ENCODE peak calls at places on chromosomes 11 and 22, in seven cellular contexts. W is breast epithelium, G is body of pancreas, Y is heart left ventricle, A is IMR-90, E is transverse colon, T is lower leg skin. S is an unnamed sample.

GRCh38 chr11:96744697-96745096 is 354.9 kb downstream of the JRKL start:
- DNase-seq in G (no peak), A (peak), Y (no peak), E (no peak), T (no peak), W (no peak), S (no peak)

GRCh38 chr22:22060200-22061084 is 77.9 kb upstream of the TOP3B start:
- DNase-seq in W (no peak), A (peak), T (no peak), E (peak), Y (peak), G (peak), S (peak)

GRCh38 chr11:1532606-1533341 is 39.3 kb downstream of the DUSP8 start:
- DNase-seq in Y (no peak), E (no peak), A (no peak), W (no peak), T (no peak), G (no peak), S (no peak)

GRCh38 chr22:41596776-41597634 is 7.4 kb upstream of the PMM1 start:
- DNase-seq in G (peak), T (no peak), A (peak), W (peak), E (peak), Y (peak), S (peak)

GRCh38 chr11:104198576-104198975 is 34.6 kb upstream of the PDGFD start:
- DNase-seq in W (no peak), E (no peak), Y (no peak), T (no peak), A (no peak), G (no peak), S (no peak)

GRCh38 chr11:3683039-3683438 is 11.9 kb upstream of the CHRNA10 start:
- DNase-seq in E (no peak), W (no peak), G (no peak), A (no peak), T (no peak), Y (no peak), S (no peak)

GRCh38 chr22:22933100-22933806 is 45.6 kb downstream of the IGLL5 start:
- DNase-seq in Y (no peak), A (no peak), G (no peak), W (no peak), T (no peak), E (no peak), S (no peak)

GRCh38 chr11:76553554-76554476 is 109.0 kb downstream of the EMSY start:
- DNase-seq in Y (no peak), T (no peak), G (no peak), E (peak), W (no peak), A (no peak), S (no peak)

GRCh38 chr11:65489061-65489705 is 9.7 kb upstream of the MALAT1 start:
- DNase-seq in A (peak), E (peak), G (peak), T (peak), W (no peak), Y (peak), S (no peak)

GRCh38 chr11:65488273-65489058 is 10.4 kb upstream of the MALAT1 start:
- DNase-seq in A (peak), G (no peak), Y (peak), T (peak), W (no peak), E (peak), S (no peak)

GRCh38 chr11:65485820-65486219 is 13.0 kb upstream of the MALAT1 start:
- DNase-seq in Y (no peak), E (no peak), G (no peak), T (no peak), A (no peak), W (no peak), S (no peak)

GRCh38 chr11:65487467-65488272 is 11.2 kb upstream of the MALAT1 start:
- DNase-seq in T (peak), Y (peak), A (peak), G (peak), E (peak), W (peak), S (peak)

DNA sequence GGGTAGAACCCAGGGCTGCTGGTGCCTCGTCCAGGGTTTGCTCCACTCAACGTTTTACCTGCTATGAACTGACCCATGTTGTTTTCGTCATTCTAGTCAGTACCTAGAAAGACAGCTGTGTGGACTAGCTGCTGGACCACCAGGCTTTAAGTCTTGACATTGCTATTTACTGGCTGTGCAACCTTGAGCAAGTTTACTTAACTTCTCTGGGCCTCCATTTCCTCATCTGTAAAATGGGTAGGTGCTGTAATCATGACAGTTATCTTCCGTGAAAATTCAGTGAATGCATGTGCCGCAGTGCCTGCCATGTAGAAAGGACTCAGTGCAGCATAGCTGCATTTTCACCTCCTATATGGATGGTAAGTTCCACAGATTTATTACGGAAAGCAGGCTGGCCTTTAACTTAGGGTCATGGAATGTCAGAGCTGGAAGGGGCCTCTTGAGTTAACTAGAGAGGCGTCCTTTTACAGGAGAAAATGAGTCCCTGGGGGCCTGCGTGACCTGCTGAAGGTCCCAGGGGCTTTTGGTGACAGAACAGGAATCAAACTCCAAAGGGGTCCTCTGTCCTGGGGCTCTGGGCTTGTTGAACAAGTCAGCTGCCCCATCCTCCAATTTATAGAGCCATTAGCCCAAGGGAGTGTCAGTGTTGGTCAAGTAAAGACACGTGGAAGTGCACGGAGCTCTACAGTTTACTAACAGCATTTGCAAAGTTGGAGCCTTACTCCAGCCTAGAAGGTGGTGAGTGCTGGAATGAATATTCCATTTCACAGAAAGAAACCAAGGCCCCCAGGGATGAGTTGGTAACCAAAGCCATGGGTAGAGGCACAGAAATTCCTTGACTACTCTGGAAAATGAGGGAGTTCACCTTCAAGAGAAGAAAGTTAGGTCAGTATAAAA is 12.0 kb upstream of the MALAT1 start:
- DNase-seq in G (no peak), A (no peak), Y (no peak), E (no peak), T (peak), W (no peak), S (no peak)
- TF ChIP-seq POLR2A in G (no peak), A (no peak), Y (no peak), E (no peak), T (no peak), W (no peak), S (no peak)

DNA sequence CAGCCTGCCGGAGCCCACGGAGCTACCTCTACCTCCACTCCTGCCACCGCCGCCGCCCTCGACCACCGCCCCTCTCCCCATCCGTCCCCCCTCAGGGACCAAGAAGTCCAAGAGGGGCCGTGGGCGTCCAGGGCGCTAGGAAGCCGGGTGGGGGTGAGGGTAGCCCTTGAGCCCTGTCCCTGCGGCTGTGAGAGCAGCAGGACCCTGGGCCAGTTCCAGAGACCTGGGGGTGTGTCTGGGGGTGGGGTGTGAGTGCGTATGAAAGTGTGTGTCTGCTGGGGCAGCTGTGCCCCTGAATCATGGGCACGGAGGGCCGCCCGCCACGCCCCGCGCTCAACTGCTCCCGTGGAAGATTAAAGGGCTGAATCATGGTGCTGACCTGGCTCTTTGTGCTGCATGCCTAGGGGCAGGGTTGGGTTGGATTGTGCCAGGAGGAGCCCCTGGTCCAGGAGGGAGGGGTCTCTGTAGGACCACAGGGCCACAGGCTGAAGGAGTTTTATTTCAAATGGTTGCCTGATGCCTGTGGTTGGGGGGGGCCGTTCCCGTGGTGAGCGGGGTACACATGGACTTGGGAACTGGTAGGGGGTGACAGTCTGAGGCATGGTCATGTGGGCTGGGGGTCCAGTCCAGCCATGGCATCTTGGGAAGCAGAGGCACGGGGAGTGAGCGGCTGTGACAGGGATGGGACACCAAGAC is 2.3 kb downstream of the PTPRCAP start:
- DNase-seq in G (no peak), Y (no peak), W (no peak), A (no peak), E (no peak), T (no peak), S (no peak)
- TF ChIP-seq POLR2A in G (no peak), Y (no peak), W (no peak), A (no peak), E (no peak), T (no peak), S (no peak)

DNA sequence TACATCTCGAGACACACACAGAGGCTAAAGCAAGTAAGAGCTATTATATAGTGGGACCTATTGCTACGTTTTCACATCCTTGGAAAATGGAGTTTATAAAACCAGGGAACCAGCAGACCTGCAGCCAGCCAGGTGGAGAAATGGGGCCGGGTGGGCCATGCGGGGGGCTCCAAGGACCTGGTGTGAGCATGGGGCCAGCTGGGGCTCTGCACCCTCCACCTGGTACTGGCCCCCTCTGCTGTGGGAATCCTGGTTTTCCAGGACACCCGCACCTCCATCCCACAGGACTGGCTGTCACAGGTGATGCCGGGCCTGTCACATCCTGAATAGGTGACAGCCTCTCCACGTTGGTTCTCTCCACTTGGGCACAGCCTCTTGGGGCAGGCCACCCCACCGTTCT is 11.3 kb downstream of the DHCR7 start:
- DNase-seq in A (no peak), T (no peak), G (no peak), Y (no peak), E (no peak), W (no peak), S (no peak)
- TF ChIP-seq POLR2A in A (no peak), T (no peak), G (no peak), Y (no peak), E (no peak), W (no peak), S (no peak)

GRCh38 chr11:67607507-67607906 is 771 bp downstream of the NDUFV1 start:
- DNase-seq in W (no peak), Y (no peak), E (no peak), T (no peak), G (no peak), A (no peak), S (peak)

GRCh38 chr11:67606150-67606476 is 623 bp upstream of the NDUFV1 start:
- DNase-seq in T (no peak), Y (no peak), G (no peak), E (no peak), W (no peak), A (peak), S (no peak)

GRCh38 chr11:67605231-67606011 is 1.3 kb upstream of the NDUFV1 start:
- DNase-seq in E (no peak), Y (no peak), G (no peak), A (no peak), T (no peak), W (no peak), S (no peak)

GRCh38 chr11:67608486-67608885 is 1.8 kb downstream of the NDUFV1 start:
- DNase-seq in Y (no peak), W (no peak), T (no peak), G (no peak), E (no peak), A (no peak), S (no peak)

DNA sequence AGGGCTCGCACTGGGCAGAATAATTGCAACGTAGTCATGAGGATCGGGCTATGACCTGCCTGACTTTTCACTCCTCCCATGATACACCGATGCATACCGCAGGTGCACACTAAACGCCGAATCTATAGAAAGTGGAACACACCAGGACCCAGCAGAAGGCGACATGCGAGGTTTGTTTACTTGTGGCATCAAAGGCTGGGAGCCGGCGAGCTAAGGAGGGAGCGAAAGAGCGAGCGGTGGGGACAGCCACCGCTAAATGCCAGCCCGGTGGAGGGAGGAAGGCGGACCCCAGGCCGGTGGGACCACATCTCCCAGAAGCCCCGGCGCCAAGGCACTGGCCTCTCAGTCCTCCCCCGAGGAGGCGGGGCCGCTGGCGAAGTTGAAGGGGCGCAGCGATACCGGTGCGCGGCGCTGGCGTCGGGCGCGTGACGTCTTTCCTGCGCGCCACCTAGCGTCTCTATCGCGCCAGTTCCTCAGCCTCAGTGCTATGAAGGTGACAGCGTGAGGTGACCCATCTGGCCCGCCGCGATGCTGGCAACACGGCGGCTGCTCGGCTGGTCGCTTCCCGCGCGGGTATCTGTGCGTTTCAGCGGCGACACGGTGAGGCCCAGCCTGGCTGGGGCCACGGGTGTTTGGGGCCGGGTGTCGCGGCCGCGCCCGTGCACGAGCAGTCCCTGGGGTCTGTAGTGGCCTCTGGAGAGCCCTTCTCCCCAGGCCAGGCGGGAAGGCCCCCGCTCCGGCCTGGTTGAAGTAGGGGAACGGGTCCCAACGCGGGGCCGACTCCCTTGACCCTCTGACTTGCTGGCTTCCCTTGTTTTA is at the start of gene NDUFV1:
- DNase-seq in E (peak), T (peak), W (peak), A (peak), Y (peak), G (peak), S (peak)
- TF ChIP-seq POLR2A in E (peak), T (no peak), W (no peak), A (peak), Y (peak), G (peak), S (peak)

DNA sequence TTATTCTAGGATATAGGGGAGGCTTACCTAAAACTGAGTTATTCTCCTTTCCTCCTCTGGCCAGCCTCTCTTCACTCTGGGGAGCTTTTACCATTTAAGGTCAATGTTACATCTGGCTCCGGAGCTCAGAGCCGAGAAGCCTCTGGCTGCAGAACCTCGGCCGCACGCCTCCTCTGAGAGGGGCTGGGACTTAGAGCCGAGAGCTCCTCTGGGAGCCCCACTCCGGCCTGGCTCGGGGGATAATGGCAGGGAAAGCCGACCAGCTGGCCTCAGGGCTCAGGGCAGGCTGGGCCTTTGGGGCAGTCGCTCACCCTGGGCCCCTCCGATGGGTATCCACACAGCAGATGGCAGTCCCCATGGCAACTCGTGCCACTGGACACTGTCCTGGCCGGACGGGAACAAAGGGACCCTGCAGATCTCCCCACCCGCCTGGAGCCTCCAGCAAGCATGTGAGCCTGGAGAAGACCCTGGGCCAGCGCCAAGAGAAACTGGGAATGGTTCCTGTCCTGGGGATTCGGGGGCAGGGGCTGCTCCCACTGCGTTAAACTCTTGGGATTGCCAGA is at the start of gene IRAG1:
- DNase-seq in G (peak), Y (peak), T (no peak), A (peak), E (peak), W (no peak), S (no peak)
- TF ChIP-seq POLR2A in G (peak), Y (no peak), T (no peak), A (peak), E (peak), W (no peak), S (no peak)

S was measured in erythroblast.